ENCODE peak calls at places on chromosome 1, in eight cellular contexts. One of them, this sample, is unnamed.

GRCh38 chr1:56404561-56405030 is 174.8 kb downstream of the PLPP3 start:
- DNase-seq in KG1: no peak
- DNase-seq in AG04450: no peak
- DNase-seq in C1 segment of cervical spinal cord: no peak
- DNase-seq in iPS DF 19.7: no peak
- DNase-seq in stimulated activated CD4-positive, alpha-beta T cell treated with anti-CD3 and anti-CD28 coated beads, Interleukin-12 subunit alpha, Interleukin-12 subunit beta, amount 100 ng/mL, for 48 hours: no peak
- DNase-seq in ELF-1: no peak
- DNase-seq in NCI-H1105: no peak
- DNase-seq in this sample: no peak

GRCh38 chr1:121418369-121419049 is 233.7 kb downstream of the SRGAP2C start:
- DNase-seq in AG04450: no peak
- DNase-seq in stimulated activated CD4-positive, alpha-beta T cell treated with anti-CD3 and anti-CD28 coated beads, Interleukin-12 subunit alpha, Interleukin-12 subunit beta, amount 100 ng/mL, for 48 hours: no peak
- DNase-seq in NCI-H1105: no peak
- DNase-seq in ELF-1: peak; percentile 30
- DNase-seq in C1 segment of cervical spinal cord: no peak
- DNase-seq in KG1: no peak
- DNase-seq in iPS DF 19.7: peak; percentile 15
- DNase-seq in this sample: no peak

GRCh38 chr1:204714861-204715511 is 29.4 kb upstream of the LRRN2 start:
- DNase-seq in iPS DF 19.7: peak; percentile 69
- DNase-seq in ELF-1: peak; percentile 93
- DNase-seq in stimulated activated CD4-positive, alpha-beta T cell treated with anti-CD3 and anti-CD28 coated beads, Interleukin-12 subunit alpha, Interleukin-12 subunit beta, amount 100 ng/mL, for 48 hours: no peak
- DNase-seq in C1 segment of cervical spinal cord: no peak
- DNase-seq in KG1: no peak
- DNase-seq in NCI-H1105: no peak
- DNase-seq in AG04450: no peak
- DNase-seq in this sample: peak; percentile 80

GRCh38 chr1:32758795-32759430 is 56.3 kb upstream of the SYNC start:
- DNase-seq in iPS DF 19.7: no peak
- DNase-seq in AG04450: no peak
- DNase-seq in ELF-1: no peak
- DNase-seq in stimulated activated CD4-positive, alpha-beta T cell treated with anti-CD3 and anti-CD28 coated beads, Interleukin-12 subunit alpha, Interleukin-12 subunit beta, amount 100 ng/mL, for 48 hours: no peak
- DNase-seq in KG1: no peak
- DNase-seq in C1 segment of cervical spinal cord: no peak
- DNase-seq in NCI-H1105: no peak
- DNase-seq in this sample: no peak

GRCh38 chr1:902802-903201 is 20.9 kb upstream of the SAMD11 start:
- DNase-seq in C1 segment of cervical spinal cord: no peak
- DNase-seq in KG1: no peak
- DNase-seq in ELF-1: no peak
- DNase-seq in iPS DF 19.7: no peak
- DNase-seq in NCI-H1105: no peak
- DNase-seq in stimulated activated CD4-positive, alpha-beta T cell treated with anti-CD3 and anti-CD28 coated beads, Interleukin-12 subunit alpha, Interleukin-12 subunit beta, amount 100 ng/mL, for 48 hours: no peak
- DNase-seq in AG04450: no peak
- DNase-seq in this sample: no peak

GRCh38 chr1:53280486-53280885 is 42.2 kb upstream of the MAGOH start:
- DNase-seq in NCI-H1105: no peak
- DNase-seq in iPS DF 19.7: no peak
- DNase-seq in stimulated activated CD4-positive, alpha-beta T cell treated with anti-CD3 and anti-CD28 coated beads, Interleukin-12 subunit alpha, Interleukin-12 subunit beta, amount 100 ng/mL, for 48 hours: no peak
- DNase-seq in AG04450: no peak
- DNase-seq in ELF-1: no peak
- DNase-seq in C1 segment of cervical spinal cord: no peak
- DNase-seq in KG1: no peak
- DNase-seq in this sample: no peak

GRCh38 chr1:78424720-78425119 is 66.1 kb upstream of the PTGFR start:
- DNase-seq in C1 segment of cervical spinal cord: no peak
- DNase-seq in AG04450: no peak
- DNase-seq in ELF-1: no peak
- DNase-seq in NCI-H1105: no peak
- DNase-seq in stimulated activated CD4-positive, alpha-beta T cell treated with anti-CD3 and anti-CD28 coated beads, Interleukin-12 subunit alpha, Interleukin-12 subunit beta, amount 100 ng/mL, for 48 hours: no peak
- DNase-seq in iPS DF 19.7: no peak
- DNase-seq in KG1: no peak
- DNase-seq in this sample: no peak

GRCh38 chr1:216553766-216554165 is 130.5 kb upstream of the USH2A start:
- DNase-seq in AG04450: no peak
- DNase-seq in iPS DF 19.7: no peak
- DNase-seq in ELF-1: no peak
- DNase-seq in NCI-H1105: no peak
- DNase-seq in KG1: no peak
- DNase-seq in C1 segment of cervical spinal cord: no peak
- DNase-seq in stimulated activated CD4-positive, alpha-beta T cell treated with anti-CD3 and anti-CD28 coated beads, Interleukin-12 subunit alpha, Interleukin-12 subunit beta, amount 100 ng/mL, for 48 hours: no peak
- DNase-seq in this sample: no peak

GRCh38 chr1:39394059-39394458 is 97.4 kb upstream of the BMP8A start:
- DNase-seq in NCI-H1105: no peak
- DNase-seq in AG04450: no peak
- DNase-seq in C1 segment of cervical spinal cord: no peak
- DNase-seq in stimulated activated CD4-positive, alpha-beta T cell treated with anti-CD3 and anti-CD28 coated beads, Interleukin-12 subunit alpha, Interleukin-12 subunit beta, amount 100 ng/mL, for 48 hours: no peak
- DNase-seq in ELF-1: no peak
- DNase-seq in iPS DF 19.7: no peak
- DNase-seq in KG1: no peak
- DNase-seq in this sample: no peak